ENCODE peak calls at places on chromosome 10, in six cellular contexts. One of them, this sample, is unnamed.

GRCh38 chr10:117413928-117414618 is 38.8 kb upstream of the PDZD8 start:
- DNase-seq in heart left ventricle: no peak
- DNase-seq in prostate gland: no peak
- DNase-seq in A549: peak
- DNase-seq in body of pancreas: no peak
- DNase-seq in fibroblast of lung: peak
- DNase-seq in this sample: peak

GRCh38 chr10:43846187-43846680 is 197.6 kb upstream of the ZNF32 start:
- DNase-seq in heart left ventricle: no peak
- DNase-seq in prostate gland: no peak
- DNase-seq in A549: no peak
- DNase-seq in body of pancreas: no peak
- DNase-seq in fibroblast of lung: peak
- DNase-seq in this sample: no peak

GRCh38 chr10:93440591-93441012 is 41.5 kb downstream of the MYOF start:
- DNase-seq in heart left ventricle: no peak
- DNase-seq in prostate gland: no peak
- DNase-seq in A549: no peak
- DNase-seq in body of pancreas: no peak
- DNase-seq in fibroblast of lung: peak
- DNase-seq in this sample: peak

GRCh38 chr10:47116445-47116844 is 183.6 kb upstream of the GDF10 start:
- DNase-seq in heart left ventricle: no peak
- DNase-seq in prostate gland: no peak
- DNase-seq in A549: no peak
- DNase-seq in body of pancreas: no peak
- DNase-seq in fibroblast of lung: no peak
- DNase-seq in this sample: no peak

GRCh38 chr10:83647519-83647918 is 491.8 kb upstream of the GHITM start:
- DNase-seq in heart left ventricle: no peak
- DNase-seq in prostate gland: no peak
- DNase-seq in A549: no peak
- DNase-seq in body of pancreas: no peak
- DNase-seq in fibroblast of lung: no peak
- DNase-seq in this sample: no peak

GRCh38 chr10:82278401-82279182 is 403.6 kb downstream of the NRG3 start:
- DNase-seq in heart left ventricle: no peak
- DNase-seq in prostate gland: no peak
- DNase-seq in A549: no peak
- DNase-seq in body of pancreas: no peak
- DNase-seq in fibroblast of lung: no peak
- DNase-seq in this sample: no peak

GRCh38 chr10:98030093-98030821 is at the start of gene CRTAC1:
- DNase-seq in heart left ventricle: peak
- DNase-seq in prostate gland: peak
- DNase-seq in A549: peak
- DNase-seq in body of pancreas: peak
- DNase-seq in fibroblast of lung: peak
- DNase-seq in this sample: peak

GRCh38 chr10:33274096-33274785 is 60.2 kb downstream of the NRP1 start:
- DNase-seq in heart left ventricle: no peak
- DNase-seq in prostate gland: no peak
- DNase-seq in A549: no peak
- DNase-seq in body of pancreas: no peak
- DNase-seq in fibroblast of lung: peak
- DNase-seq in this sample: no peak

GRCh38 chr10:86017841-86018734 is 348.5 kb downstream of the GRID1 start:
- DNase-seq in heart left ventricle: peak
- DNase-seq in prostate gland: no peak
- DNase-seq in A549: no peak
- DNase-seq in body of pancreas: peak
- DNase-seq in fibroblast of lung: no peak
- DNase-seq in this sample: no peak

GRCh38 chr10:70715853-70716795 is 43.8 kb downstream of the ADAMTS14 start:
- DNase-seq in heart left ventricle: no peak
- DNase-seq in prostate gland: no peak
- DNase-seq in A549: no peak
- DNase-seq in body of pancreas: no peak
- DNase-seq in fibroblast of lung: peak
- DNase-seq in this sample: no peak

GRCh38 chr10:725786-726185 is 36.3 kb upstream of the DIP2C start:
- DNase-seq in heart left ventricle: no peak
- DNase-seq in prostate gland: no peak
- DNase-seq in A549: no peak
- DNase-seq in body of pancreas: no peak
- DNase-seq in fibroblast of lung: no peak
- DNase-seq in this sample: peak

GRCh38 chr10:5611899-5612680 is 54.3 kb downstream of the ASB13 start:
- DNase-seq in heart left ventricle: no peak
- DNase-seq in prostate gland: no peak
- DNase-seq in A549: no peak
- DNase-seq in body of pancreas: no peak
- DNase-seq in fibroblast of lung: peak
- DNase-seq in this sample: no peak

GRCh38 chr10:69088471-69088769 is 517 bp downstream of the SRGN start:
- DNase-seq in heart left ventricle: no peak
- DNase-seq in prostate gland: no peak
- DNase-seq in A549: no peak
- DNase-seq in body of pancreas: no peak
- DNase-seq in fibroblast of lung: no peak
- DNase-seq in this sample: no peak

GRCh38 chr10:130021373-130021950 is 57.4 kb upstream of the EBF3 start:
- DNase-seq in heart left ventricle: peak
- DNase-seq in prostate gland: no peak
- DNase-seq in A549: no peak
- DNase-seq in body of pancreas: no peak
- DNase-seq in fibroblast of lung: peak
- DNase-seq in this sample: peak

GRCh38 chr10:44948713-44949112 is 10.9 kb upstream of the RASSF4 start:
- DNase-seq in heart left ventricle: no peak
- DNase-seq in prostate gland: no peak
- DNase-seq in A549: no peak
- DNase-seq in body of pancreas: no peak
- DNase-seq in fibroblast of lung: no peak
- DNase-seq in this sample: no peak

GRCh38 chr10:47396311-47396717 is 12.2 kb upstream of the ZNF488 start:
- DNase-seq in heart left ventricle: no peak
- DNase-seq in prostate gland: peak
- DNase-seq in A549: no peak
- DNase-seq in body of pancreas: no peak
- DNase-seq in fibroblast of lung: peak
- DNase-seq in this sample: no peak

GRCh38 chr10:106971411-106971831 is 193.1 kb downstream of the SORCS1 start:
- DNase-seq in heart left ventricle: no peak
- DNase-seq in prostate gland: no peak
- DNase-seq in A549: no peak
- DNase-seq in body of pancreas: no peak
- DNase-seq in fibroblast of lung: no peak
- DNase-seq in this sample: no peak

DNA sequence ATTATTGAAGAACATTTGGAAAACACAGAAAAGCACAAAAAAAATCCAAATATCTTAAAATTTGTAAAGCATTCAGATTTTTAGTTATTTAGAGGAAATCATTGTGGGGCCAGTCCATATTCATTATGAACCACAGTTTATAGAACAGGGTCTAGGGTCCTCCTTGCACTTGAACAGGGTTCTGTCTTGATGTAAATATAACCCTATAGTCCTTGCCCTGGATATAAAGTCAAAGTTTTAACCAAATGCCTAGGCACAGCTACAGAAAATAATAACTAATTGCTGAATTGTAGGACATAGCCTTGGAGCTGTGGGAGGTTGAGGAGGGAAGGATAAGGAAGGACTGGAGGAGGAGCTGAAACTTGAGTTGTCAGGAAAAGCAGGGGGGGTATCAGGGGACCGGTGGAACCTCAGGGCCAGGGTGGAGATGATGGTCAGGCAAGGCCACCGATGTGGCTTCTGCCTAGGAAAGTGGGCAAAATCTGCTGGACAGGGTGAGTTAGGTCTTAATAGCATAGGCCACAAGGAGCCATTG is 25.7 kb downstream of the CASP7 start:
- DNase-seq in heart left ventricle: no peak
- DNase-seq in prostate gland: no peak
- DNase-seq in A549: no peak
- DNase-seq in body of pancreas: no peak
- DNase-seq in fibroblast of lung: no peak
- DNase-seq in this sample: peak
- H3K4me3 ChIP-seq in heart left ventricle: no peak
- H3K4me3 ChIP-seq in prostate gland: no peak
- H3K4me3 ChIP-seq in A549: no peak
- H3K4me3 ChIP-seq in body of pancreas: no peak
- H3K4me3 ChIP-seq in fibroblast of lung: no peak
- H3K4me3 ChIP-seq in this sample: no peak

GRCh38 chr10:119119400-119119799 is 15.5 kb downstream of the DENND10 start:
- DNase-seq in heart left ventricle: no peak
- DNase-seq in prostate gland: no peak
- DNase-seq in A549: no peak
- DNase-seq in body of pancreas: no peak
- DNase-seq in fibroblast of lung: no peak
- DNase-seq in this sample: no peak
- H3K27ac ChIP-seq in heart left ventricle: no peak
- H3K27ac ChIP-seq in prostate gland: no peak
- H3K27ac ChIP-seq in A549: peak
- H3K27ac ChIP-seq in body of pancreas: no peak
- H3K27ac ChIP-seq in fibroblast of lung: no peak
- H3K27ac ChIP-seq in this sample: no peak

GRCh38 chr10:95908450-95908849 is 675 bp downstream of the CC2D2B start:
- DNase-seq in heart left ventricle: no peak
- DNase-seq in prostate gland: no peak
- DNase-seq in A549: no peak
- DNase-seq in body of pancreas: no peak
- DNase-seq in fibroblast of lung: no peak
- DNase-seq in this sample: no peak
- H3K4me3 ChIP-seq in heart left ventricle: peak
- H3K4me3 ChIP-seq in prostate gland: no peak
- H3K4me3 ChIP-seq in A549: no peak
- H3K4me3 ChIP-seq in body of pancreas: no peak
- H3K4me3 ChIP-seq in fibroblast of lung: no peak
- H3K4me3 ChIP-seq in this sample: peak

GRCh38 chr10:76070861-76071260 is 639.4 kb downstream of the LRMDA start:
- DNase-seq in heart left ventricle: no peak
- DNase-seq in prostate gland: no peak
- DNase-seq in A549: no peak
- DNase-seq in body of pancreas: no peak
- DNase-seq in fibroblast of lung: no peak
- DNase-seq in this sample: no peak
- H3K27ac ChIP-seq in heart left ventricle: no peak
- H3K27ac ChIP-seq in prostate gland: peak
- H3K27ac ChIP-seq in A549: no peak
- H3K27ac ChIP-seq in body of pancreas: no peak
- H3K27ac ChIP-seq in fibroblast of lung: no peak
- H3K27ac ChIP-seq in this sample: no peak

GRCh38 chr10:103583871-103584215 is 90.3 kb downstream of the NEURL1 start:
- DNase-seq in heart left ventricle: no peak
- DNase-seq in prostate gland: no peak
- DNase-seq in A549: no peak
- DNase-seq in body of pancreas: no peak
- DNase-seq in fibroblast of lung: no peak
- DNase-seq in this sample: no peak

GRCh38 chr10:103584216-103585010 is 90.9 kb downstream of the NEURL1 start:
- DNase-seq in heart left ventricle: no peak
- DNase-seq in prostate gland: no peak
- DNase-seq in A549: no peak
- DNase-seq in body of pancreas: no peak
- DNase-seq in fibroblast of lung: peak
- DNase-seq in this sample: peak

GRCh38 chr10:103587073-103587472 is 93.6 kb downstream of the NEURL1 start:
- DNase-seq in heart left ventricle: no peak
- DNase-seq in prostate gland: no peak
- DNase-seq in A549: no peak
- DNase-seq in body of pancreas: no peak
- DNase-seq in fibroblast of lung: no peak
- DNase-seq in this sample: peak

GRCh38 chr10:103582331-103583123 is 89.0 kb downstream of the NEURL1 start:
- DNase-seq in heart left ventricle: peak
- DNase-seq in prostate gland: no peak
- DNase-seq in A549: no peak
- DNase-seq in body of pancreas: no peak
- DNase-seq in fibroblast of lung: no peak
- DNase-seq in this sample: no peak

DNA sequence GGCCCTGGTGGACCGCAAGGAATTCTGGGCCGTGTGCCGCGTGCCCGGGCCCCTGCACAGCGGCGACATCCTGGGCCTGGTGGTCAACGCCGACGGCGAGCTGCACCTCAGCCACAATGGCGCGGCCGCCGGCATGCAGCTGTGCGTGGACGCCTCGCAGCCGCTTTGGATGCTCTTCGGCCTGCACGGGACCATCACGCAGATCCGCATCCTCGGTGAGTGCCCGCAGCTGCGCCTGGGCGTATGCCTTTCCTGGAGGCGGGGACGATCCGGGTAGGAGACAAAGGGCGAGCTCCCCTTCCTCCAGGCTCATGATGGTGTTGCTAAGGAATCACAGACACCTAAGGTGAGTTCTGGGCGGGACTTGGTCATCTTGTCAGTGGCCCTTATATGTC is 91.5 kb downstream of the NEURL1 start:
- DNase-seq in heart left ventricle: no peak
- DNase-seq in prostate gland: no peak
- DNase-seq in A549: no peak
- DNase-seq in body of pancreas: no peak
- DNase-seq in fibroblast of lung: no peak
- DNase-seq in this sample: no peak
- H3K4me3 ChIP-seq in heart left ventricle: peak
- H3K4me3 ChIP-seq in prostate gland: no peak
- H3K4me3 ChIP-seq in A549: no peak
- H3K4me3 ChIP-seq in body of pancreas: no peak
- H3K4me3 ChIP-seq in fibroblast of lung: no peak
- H3K4me3 ChIP-seq in this sample: no peak

DNA sequence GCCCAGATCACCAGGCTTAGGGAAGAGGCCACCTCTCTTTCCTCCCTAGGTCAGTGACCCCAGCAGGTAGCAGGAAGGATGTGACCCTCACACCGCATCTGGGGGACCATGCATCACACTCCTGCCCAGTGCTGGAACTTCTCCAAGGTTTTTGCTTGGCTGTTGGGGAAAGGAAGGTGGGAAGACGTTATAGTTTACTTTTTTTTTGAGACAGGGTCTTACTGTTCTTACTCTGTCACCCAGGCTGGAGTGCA is 8.6 kb downstream of the ZCCHC24 start:
- DNase-seq in heart left ventricle: no peak
- DNase-seq in prostate gland: no peak
- DNase-seq in A549: no peak
- DNase-seq in body of pancreas: no peak
- DNase-seq in fibroblast of lung: no peak
- DNase-seq in this sample: no peak
- H3K27ac ChIP-seq in heart left ventricle: no peak
- H3K27ac ChIP-seq in prostate gland: peak
- H3K27ac ChIP-seq in A549: no peak
- H3K27ac ChIP-seq in body of pancreas: no peak
- H3K27ac ChIP-seq in fibroblast of lung: no peak
- H3K27ac ChIP-seq in this sample: peak

GRCh38 chr10:18880530-18880929 is 168.1 kb upstream of the MALRD1 start:
- DNase-seq in heart left ventricle: no peak
- DNase-seq in prostate gland: no peak
- DNase-seq in A549: no peak
- DNase-seq in body of pancreas: no peak
- DNase-seq in fibroblast of lung: no peak
- DNase-seq in this sample: no peak
- H3K4me3 ChIP-seq in heart left ventricle: no peak
- H3K4me3 ChIP-seq in prostate gland: no peak
- H3K4me3 ChIP-seq in A549: peak
- H3K4me3 ChIP-seq in body of pancreas: no peak
- H3K4me3 ChIP-seq in fibroblast of lung: no peak
- H3K4me3 ChIP-seq in this sample: no peak